ENCODE peak calls at places on chromosomes 6 and 20, in seven cellular contexts. One of them, this sample, is unnamed.
A peak's percentile ranks its signal among the peaks of the same experiment; 100 is the strongest.

GRCh38 chr6:99002826-99003225 is 55.1 kb upstream of the FBXL4 start:
- DNase-seq in stomach: no peak
- DNase-seq in cardiac fibroblast: peak; percentile 21
- DNase-seq in NCI-H69: peak; percentile 67
- DNase-seq in midbrain: no peak
- DNase-seq in CD8-positive, alpha-beta memory T cell: no peak
- DNase-seq in activated CD8-positive, alpha-beta T cell treated with anti-CD3 and anti-CD28 coated beads for 36 hours: no peak
- DNase-seq in this sample: peak; percentile 16

GRCh38 chr20:2382833-2383232 is 2.1 kb downstream of the TGM6 start:
- DNase-seq in midbrain: no peak
- DNase-seq in cardiac fibroblast: no peak
- DNase-seq in activated CD8-positive, alpha-beta T cell treated with anti-CD3 and anti-CD28 coated beads for 36 hours: no peak
- DNase-seq in stomach: no peak
- DNase-seq in NCI-H69: peak; percentile 12
- DNase-seq in CD8-positive, alpha-beta memory T cell: no peak
- DNase-seq in this sample: peak; percentile 61

GRCh38 chr6:53100561-53100960 is 35.4 kb downstream of the FBXO9 start:
- DNase-seq in NCI-H69: no peak
- DNase-seq in CD8-positive, alpha-beta memory T cell: no peak
- DNase-seq in cardiac fibroblast: no peak
- DNase-seq in midbrain: no peak
- DNase-seq in stomach: no peak
- DNase-seq in activated CD8-positive, alpha-beta T cell treated with anti-CD3 and anti-CD28 coated beads for 36 hours: no peak
- DNase-seq in this sample: no peak

GRCh38 chr6:83310046-83310445 is 116.9 kb downstream of the RWDD2A start:
- DNase-seq in stomach: no peak
- DNase-seq in cardiac fibroblast: no peak
- DNase-seq in activated CD8-positive, alpha-beta T cell treated with anti-CD3 and anti-CD28 coated beads for 36 hours: no peak
- DNase-seq in NCI-H69: no peak
- DNase-seq in midbrain: no peak
- DNase-seq in CD8-positive, alpha-beta memory T cell: no peak
- DNase-seq in this sample: no peak

GRCh38 chr6:157760589-157761330 is 62.3 kb upstream of the SNX9 start:
- DNase-seq in NCI-H69: no peak
- DNase-seq in activated CD8-positive, alpha-beta T cell treated with anti-CD3 and anti-CD28 coated beads for 36 hours: peak; percentile 68
- DNase-seq in cardiac fibroblast: peak; percentile 83
- DNase-seq in stomach: no peak
- DNase-seq in midbrain: no peak
- DNase-seq in CD8-positive, alpha-beta memory T cell: no peak
- DNase-seq in this sample: peak; percentile 80

GRCh38 chr20:61354501-61354900 is 102.4 kb downstream of the CDH4 start:
- DNase-seq in NCI-H69: no peak
- DNase-seq in midbrain: no peak
- DNase-seq in activated CD8-positive, alpha-beta T cell treated with anti-CD3 and anti-CD28 coated beads for 36 hours: no peak
- DNase-seq in stomach: no peak
- DNase-seq in cardiac fibroblast: no peak
- DNase-seq in CD8-positive, alpha-beta memory T cell: no peak
- DNase-seq in this sample: no peak

GRCh38 chr20:34042286-34042685 is 48.6 kb downstream of the RALY start:
- DNase-seq in stomach: no peak
- DNase-seq in NCI-H69: no peak
- DNase-seq in CD8-positive, alpha-beta memory T cell: peak; percentile 4
- DNase-seq in activated CD8-positive, alpha-beta T cell treated with anti-CD3 and anti-CD28 coated beads for 36 hours: peak; percentile 18
- DNase-seq in cardiac fibroblast: peak; percentile 29
- DNase-seq in midbrain: no peak
- DNase-seq in this sample: no peak

GRCh38 chr20:42961771-42962170 is 227.9 kb downstream of the PTPRT start:
- DNase-seq in CD8-positive, alpha-beta memory T cell: no peak
- DNase-seq in cardiac fibroblast: no peak
- DNase-seq in stomach: no peak
- DNase-seq in activated CD8-positive, alpha-beta T cell treated with anti-CD3 and anti-CD28 coated beads for 36 hours: no peak
- DNase-seq in NCI-H69: no peak
- DNase-seq in midbrain: no peak
- DNase-seq in this sample: no peak

GRCh38 chr20:61522498-61523090 is 270.5 kb downstream of the CDH4 start:
- DNase-seq in stomach: no peak
- DNase-seq in midbrain: no peak
- DNase-seq in NCI-H69: no peak
- DNase-seq in CD8-positive, alpha-beta memory T cell: no peak
- DNase-seq in cardiac fibroblast: no peak
- DNase-seq in activated CD8-positive, alpha-beta T cell treated with anti-CD3 and anti-CD28 coated beads for 36 hours: no peak
- DNase-seq in this sample: no peak

GRCh38 chr20:49245921-49246740 is 26.9 kb downstream of the DDX27 start:
- DNase-seq in NCI-H69: peak; percentile 45
- DNase-seq in CD8-positive, alpha-beta memory T cell: peak; percentile 13
- DNase-seq in midbrain: peak; percentile 67
- DNase-seq in activated CD8-positive, alpha-beta T cell treated with anti-CD3 and anti-CD28 coated beads for 36 hours: peak; percentile 40
- DNase-seq in cardiac fibroblast: peak; percentile 73
- DNase-seq in stomach: no peak
- DNase-seq in this sample: peak; percentile 62

GRCh38 chr20:11173936-11174335 is 500.1 kb upstream of the JAG1 start:
- DNase-seq in NCI-H69: no peak
- DNase-seq in stomach: no peak
- DNase-seq in midbrain: no peak
- DNase-seq in activated CD8-positive, alpha-beta T cell treated with anti-CD3 and anti-CD28 coated beads for 36 hours: no peak
- DNase-seq in CD8-positive, alpha-beta memory T cell: no peak
- DNase-seq in cardiac fibroblast: no peak
- DNase-seq in this sample: no peak

GRCh38 chr20:5945963-5946362 is 4.4 kb downstream of the TRMT6 start:
- DNase-seq in cardiac fibroblast: peak; percentile 23
- DNase-seq in CD8-positive, alpha-beta memory T cell: no peak
- DNase-seq in midbrain: no peak
- DNase-seq in stomach: no peak
- DNase-seq in NCI-H69: no peak
- DNase-seq in activated CD8-positive, alpha-beta T cell treated with anti-CD3 and anti-CD28 coated beads for 36 hours: peak; percentile 8
- DNase-seq in this sample: peak; percentile 95

GRCh38 chr6:16409531-16410441 is 171.4 kb downstream of the GMPR start:
- DNase-seq in cardiac fibroblast: peak; percentile 65
- DNase-seq in stomach: peak; percentile 52
- DNase-seq in CD8-positive, alpha-beta memory T cell: peak; percentile 15
- DNase-seq in activated CD8-positive, alpha-beta T cell treated with anti-CD3 and anti-CD28 coated beads for 36 hours: peak; percentile 79
- DNase-seq in NCI-H69: peak; percentile 75
- DNase-seq in midbrain: peak; percentile 33
- DNase-seq in this sample: peak; percentile 59

GRCh38 chr20:18276821-18277220 is 11.5 kb upstream of the ZNF133 start:
- DNase-seq in midbrain: peak; percentile 75
- DNase-seq in cardiac fibroblast: peak; percentile 79
- DNase-seq in CD8-positive, alpha-beta memory T cell: peak; percentile 24
- DNase-seq in stomach: peak; percentile 79
- DNase-seq in activated CD8-positive, alpha-beta T cell treated with anti-CD3 and anti-CD28 coated beads for 36 hours: peak; percentile 83
- DNase-seq in NCI-H69: peak; percentile 88
- DNase-seq in this sample: peak; percentile 85

GRCh38 chr6:89501239-89501638 is 68.3 kb downstream of the ANKRD6 start:
- DNase-seq in NCI-H69: peak; percentile 59
- DNase-seq in cardiac fibroblast: no peak
- DNase-seq in activated CD8-positive, alpha-beta T cell treated with anti-CD3 and anti-CD28 coated beads for 36 hours: no peak
- DNase-seq in CD8-positive, alpha-beta memory T cell: no peak
- DNase-seq in midbrain: no peak
- DNase-seq in stomach: no peak
- DNase-seq in this sample: no peak

GRCh38 chr20:11726021-11726420 is 191.7 kb upstream of the BTBD3 start:
- DNase-seq in cardiac fibroblast: no peak
- DNase-seq in CD8-positive, alpha-beta memory T cell: no peak
- DNase-seq in midbrain: no peak
- DNase-seq in NCI-H69: peak; percentile 83
- DNase-seq in stomach: no peak
- DNase-seq in activated CD8-positive, alpha-beta T cell treated with anti-CD3 and anti-CD28 coated beads for 36 hours: no peak
- DNase-seq in this sample: no peak

GRCh38 chr6:15462717-15463525 is 199.9 kb downstream of the DTNBP1 start:
- DNase-seq in CD8-positive, alpha-beta memory T cell: no peak
- DNase-seq in cardiac fibroblast: peak; percentile 58
- DNase-seq in NCI-H69: no peak
- DNase-seq in activated CD8-positive, alpha-beta T cell treated with anti-CD3 and anti-CD28 coated beads for 36 hours: no peak
- DNase-seq in midbrain: no peak
- DNase-seq in stomach: no peak
- DNase-seq in this sample: no peak

GRCh38 chr6:130840050-130840449 is 12.8 kb downstream of the SMLR1 start:
- DNase-seq in midbrain: no peak
- DNase-seq in stomach: no peak
- DNase-seq in cardiac fibroblast: no peak
- DNase-seq in activated CD8-positive, alpha-beta T cell treated with anti-CD3 and anti-CD28 coated beads for 36 hours: no peak
- DNase-seq in CD8-positive, alpha-beta memory T cell: no peak
- DNase-seq in NCI-H69: peak; percentile 2
- DNase-seq in this sample: no peak

GRCh38 chr6:99736302-99736701 is 129.7 kb downstream of the PRDM13 start:
- DNase-seq in CD8-positive, alpha-beta memory T cell: no peak
- DNase-seq in cardiac fibroblast: no peak
- DNase-seq in NCI-H69: peak; percentile 36
- DNase-seq in midbrain: no peak
- DNase-seq in stomach: no peak
- DNase-seq in activated CD8-positive, alpha-beta T cell treated with anti-CD3 and anti-CD28 coated beads for 36 hours: peak; percentile 7
- DNase-seq in this sample: peak; percentile 46

GRCh38 chr6:137236581-137237355 is 17.6 kb upstream of the IFNGR1 start:
- DNase-seq in midbrain: no peak
- DNase-seq in cardiac fibroblast: no peak
- DNase-seq in CD8-positive, alpha-beta memory T cell: no peak
- DNase-seq in stomach: no peak
- DNase-seq in activated CD8-positive, alpha-beta T cell treated with anti-CD3 and anti-CD28 coated beads for 36 hours: no peak
- DNase-seq in NCI-H69: no peak
- DNase-seq in this sample: peak; percentile 26

GRCh38 chr6:141467881-141468280 is 664.8 kb upstream of the GJE1 start:
- DNase-seq in cardiac fibroblast: peak; percentile 89
- DNase-seq in stomach: no peak
- DNase-seq in NCI-H69: peak; percentile 35
- DNase-seq in midbrain: no peak
- DNase-seq in activated CD8-positive, alpha-beta T cell treated with anti-CD3 and anti-CD28 coated beads for 36 hours: no peak
- DNase-seq in CD8-positive, alpha-beta memory T cell: no peak
- DNase-seq in this sample: peak; percentile 19

GRCh38 chr6:43455034-43455747 is at the start of gene DLK2:
- DNase-seq in NCI-H69: peak; percentile 80
- DNase-seq in midbrain: no peak
- DNase-seq in stomach: no peak
- DNase-seq in activated CD8-positive, alpha-beta T cell treated with anti-CD3 and anti-CD28 coated beads for 36 hours: peak; percentile 17
- DNase-seq in CD8-positive, alpha-beta memory T cell: peak; percentile 24
- DNase-seq in cardiac fibroblast: no peak
- DNase-seq in this sample: no peak

GRCh38 chr6:68994561-68994960 is 359.5 kb downstream of the ADGRB3 start:
- DNase-seq in midbrain: no peak
- DNase-seq in NCI-H69: no peak
- DNase-seq in cardiac fibroblast: peak; percentile 11
- DNase-seq in activated CD8-positive, alpha-beta T cell treated with anti-CD3 and anti-CD28 coated beads for 36 hours: no peak
- DNase-seq in stomach: no peak
- DNase-seq in CD8-positive, alpha-beta memory T cell: no peak
- DNase-seq in this sample: no peak

GRCh38 chr20:47768016-47768953 is 17.0 kb downstream of the SULF2 start:
- DNase-seq in activated CD8-positive, alpha-beta T cell treated with anti-CD3 and anti-CD28 coated beads for 36 hours: no peak
- DNase-seq in stomach: peak; percentile 58
- DNase-seq in NCI-H69: no peak
- DNase-seq in cardiac fibroblast: peak; percentile 61
- DNase-seq in midbrain: no peak
- DNase-seq in CD8-positive, alpha-beta memory T cell: no peak
- DNase-seq in this sample: no peak

GRCh38 chr6:121794630-121795029 is 359.2 kb downstream of the GJA1 start:
- DNase-seq in cardiac fibroblast: peak; percentile 76
- DNase-seq in CD8-positive, alpha-beta memory T cell: no peak
- DNase-seq in activated CD8-positive, alpha-beta T cell treated with anti-CD3 and anti-CD28 coated beads for 36 hours: no peak
- DNase-seq in midbrain: no peak
- DNase-seq in NCI-H69: no peak
- DNase-seq in stomach: no peak
- DNase-seq in this sample: peak; percentile 70

GRCh38 chr6:139926711-139927110 is 552.3 kb upstream of the CITED2 start:
- DNase-seq in stomach: no peak
- DNase-seq in activated CD8-positive, alpha-beta T cell treated with anti-CD3 and anti-CD28 coated beads for 36 hours: no peak
- DNase-seq in CD8-positive, alpha-beta memory T cell: no peak
- DNase-seq in midbrain: no peak
- DNase-seq in NCI-H69: no peak
- DNase-seq in cardiac fibroblast: no peak
- DNase-seq in this sample: no peak

GRCh38 chr6:41577865-41578713 is 31.9 kb downstream of the FOXP4 start:
- DNase-seq in NCI-H69: peak; percentile 98
- DNase-seq in activated CD8-positive, alpha-beta T cell treated with anti-CD3 and anti-CD28 coated beads for 36 hours: no peak
- DNase-seq in stomach: peak; percentile 74
- DNase-seq in midbrain: no peak
- DNase-seq in CD8-positive, alpha-beta memory T cell: no peak
- DNase-seq in cardiac fibroblast: peak; percentile 29
- DNase-seq in this sample: peak; percentile 67

This sample was measured in MCF 10A.